ENCODE peak calls at places on chromosomes 12 and 14, in eight cellular contexts. C is A673, Q is hepatocyte, F is psoas muscle, U is cardiac muscle cell, W is lower lobe of right lung, S is esophagus muscularis mucosa, X is brain microvascular endothelial cell. K is an unnamed sample.

GRCh38 chr12:44403185-44403584 is 472.9 kb downstream of the NELL2 start:
- DNase-seq in F (no peak), S (no peak), C (no peak), X (no peak), W (no peak), Q (no peak), U (no peak), K (no peak)

GRCh38 chr14:55180434-55180833 is 11.0 kb downstream of the DLGAP5 start:
- DNase-seq in X (peak; percentile 24), Q (no peak), F (no peak), W (no peak), S (no peak), U (no peak), C (no peak), K (no peak)

GRCh38 chr14:32559048-32559447 is 229.9 kb downstream of the AKAP6 start:
- DNase-seq in W (no peak), C (no peak), S (no peak), Q (no peak), X (no peak), U (no peak), F (no peak), K (no peak)

GRCh38 chr12:132422057-132423043 is 67.6 kb upstream of the FBRSL1 start:
- DNase-seq in Q (no peak), F (no peak), X (no peak), S (no peak), W (no peak), C (peak; percentile 32), U (no peak), K (no peak)

GRCh38 chr12:121581681-121582439 is 1.0 kb upstream of the KDM2B start:
- DNase-seq in U (peak; percentile 46), S (no peak), X (no peak), F (peak; percentile 44), W (no peak), C (no peak), Q (no peak), K (peak; percentile 62)

GRCh38 chr12:25903603-25904245 is 54.8 kb upstream of the RASSF8 start:
- DNase-seq in F (no peak), Q (no peak), C (no peak), W (no peak), S (no peak), U (no peak), X (no peak), K (no peak)

GRCh38 chr12:56932146-56932545 is 2.1 kb downstream of the SDR9C7 start:
- DNase-seq in W (no peak), S (peak; percentile 31), U (no peak), Q (no peak), X (no peak), C (no peak), F (no peak), K (no peak)

GRCh38 chr14:20429801-20430669 is 5.9 kb downstream of the KLHL33 start:
- DNase-seq in F (no peak), Q (no peak), C (no peak), X (no peak), U (no peak), W (no peak), S (no peak), K (no peak)

GRCh38 chr12:80056845-80057244 is 42.5 kb upstream of the OTOGL start:
- DNase-seq in F (no peak), Q (no peak), S (no peak), U (no peak), C (no peak), X (no peak), W (no peak), K (peak; percentile 26)

GRCh38 chr12:87305481-87305880 is 723.7 kb downstream of the C12orf50 start:
- DNase-seq in Q (no peak), C (no peak), W (no peak), F (no peak), X (no peak), U (no peak), S (no peak), K (no peak)

GRCh38 chr14:87745507-87746118 is 247.4 kb downstream of the GALC start:
- DNase-seq in U (peak; percentile 54), X (peak; percentile 0), C (peak; percentile 54), W (no peak), F (no peak), S (no peak), Q (peak; percentile 58), K (no peak)

GRCh38 chr14:26602902-26603301 is 5.1 kb upstream of the NOVA1 start:
- DNase-seq in C (no peak), S (no peak), Q (no peak), U (no peak), W (no peak), F (no peak), X (no peak), K (no peak)

GRCh38 chr14:72714094-72714493 is 179.8 kb downstream of the DPF3 start:
- DNase-seq in Q (no peak), X (no peak), U (no peak), S (no peak), C (no peak), W (no peak), F (no peak), K (no peak)

GRCh38 chr14:103624860-103625259 is 4.2 kb upstream of the KLC1 start:
- DNase-seq in U (no peak), F (peak; percentile 82), Q (peak; percentile 53), C (no peak), X (peak; percentile 34), W (peak; percentile 81), S (peak; percentile 93), K (peak; percentile 92)

GRCh38 chr12:57224973-57225679 is 4.4 kb upstream of the SHMT2 start:
- DNase-seq in X (no peak), S (no peak), F (no peak), Q (peak; percentile 72), W (peak; percentile 80), C (no peak), U (peak; percentile 59), K (no peak)

GRCh38 chr12:124742111-124742510 is 121.6 kb downstream of the SCARB1 start:
- DNase-seq in F (no peak), S (no peak), W (no peak), C (no peak), U (no peak), X (no peak), Q (no peak), K (no peak)

GRCh38 chr14:63486729-63487128 is 56.4 kb downstream of the PPP2R5E start:
- DNase-seq in X (no peak), U (no peak), Q (no peak), C (no peak), W (no peak), S (no peak), F (no peak), K (no peak)

GRCh38 chr14:105346880-105347586 is 32.5 kb downstream of the PACS2 start:
- DNase-seq in W (no peak), Q (no peak), S (no peak), C (no peak), U (no peak), X (no peak), F (no peak), K (no peak)

GRCh38 chr12:34398706-34399630 is 376.7 kb downstream of the ALG10 start:
- DNase-seq in S (peak; percentile 91), C (no peak), Q (peak; percentile 2), U (no peak), F (peak; percentile 4), X (no peak), W (peak; percentile 27), K (peak; percentile 9)

GRCh38 chr12:10861366-10861765 is 12.1 kb upstream of the PRR4 start:
- DNase-seq in U (no peak), F (no peak), S (no peak), C (no peak), Q (no peak), X (peak; percentile 9), W (no peak), K (no peak)

GRCh38 chr12:10853746-10854145 is 4.5 kb upstream of the PRR4 start:
- DNase-seq in W (no peak), C (no peak), S (no peak), F (no peak), Q (no peak), U (no peak), X (no peak), K (no peak)

GRCh38 chr12:10851243-10851858 is 2.1 kb upstream of the PRR4 start:
- DNase-seq in Q (no peak), W (no peak), S (no peak), U (no peak), F (no peak), C (no peak), X (no peak), K (no peak)

GRCh38 chr12:10855807-10856206 is 6.5 kb upstream of the PRR4 start:
- DNase-seq in C (no peak), F (no peak), U (no peak), S (no peak), W (no peak), Q (no peak), X (no peak), K (no peak)
- H3K4me3 ChIP-seq in C (no peak overlapping the region), F (no peak overlapping the region), U (no peak overlapping the region), S (no peak overlapping the region), W (no peak overlapping the region), Q (no peak overlapping the region), X (no peak overlapping the region), K (no peak overlapping the region)

DNA sequence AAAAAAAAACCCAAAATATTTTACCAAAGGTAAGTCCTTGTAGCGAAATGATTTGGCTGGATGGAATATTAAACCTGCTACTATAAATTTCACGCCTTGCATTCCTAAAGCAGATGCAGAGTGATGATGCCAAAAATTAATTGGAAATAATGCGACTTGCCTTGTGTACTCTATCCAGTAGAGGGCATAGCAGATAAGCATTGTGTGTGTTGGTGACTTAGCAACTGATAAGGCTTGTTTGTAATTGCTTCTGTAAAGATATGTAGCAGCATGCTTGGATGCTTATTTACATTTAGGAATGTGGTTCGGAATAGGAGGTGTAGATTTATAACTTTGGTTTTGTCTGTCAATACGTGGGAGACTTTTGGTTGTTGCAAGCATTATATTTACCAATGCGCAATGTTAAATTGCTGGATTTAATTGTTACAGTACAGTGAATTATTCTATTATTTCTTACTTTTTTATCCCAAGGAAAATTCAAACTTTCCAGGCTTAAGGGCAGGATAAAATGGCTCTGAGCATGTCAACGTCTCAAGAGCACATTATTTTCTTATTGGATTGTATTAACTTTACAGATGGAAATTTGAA is 80.5 kb downstream of the TMEM260 start:
- DNase-seq in X (peak; percentile 39), W (no peak), Q (peak; percentile 51), S (no peak), U (peak; percentile 50), F (no peak), C (peak; percentile 90), K (no peak)
- H3K4me3 ChIP-seq in X (no peak overlapping the region), W (no peak overlapping the region), Q (no peak overlapping the region), S (no peak overlapping the region), U (no peak overlapping the region), F (no peak overlapping the region), C (peak overlapping the region; percentile 29), K (no peak overlapping the region)

DNA sequence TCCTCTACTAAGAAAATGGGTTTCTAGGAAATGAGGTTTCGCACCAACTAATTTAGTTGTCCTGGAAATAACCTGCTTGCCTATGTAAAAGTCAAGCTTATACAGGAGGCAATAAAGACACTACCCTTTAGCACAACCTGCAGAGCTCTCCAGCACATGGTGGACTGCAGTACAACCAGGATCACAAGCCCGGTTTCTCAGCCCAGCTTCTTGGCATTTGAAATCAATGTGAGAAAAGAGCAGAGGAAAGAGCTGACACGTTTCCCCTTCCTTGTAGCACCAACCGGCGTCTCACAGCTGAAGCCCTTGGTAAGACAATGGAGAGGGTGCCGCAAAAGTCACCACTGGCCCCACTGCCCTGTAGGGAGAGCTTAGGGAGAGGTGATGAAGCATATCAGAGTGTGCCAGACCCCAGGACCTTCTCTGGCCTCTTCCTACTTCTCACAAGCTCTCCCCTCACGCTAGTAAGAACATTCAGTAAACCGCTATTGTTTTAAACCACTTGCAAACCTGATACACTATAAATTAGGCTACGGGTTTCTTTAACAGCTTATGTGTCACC is 8.6 kb downstream of the SPTLC2 start:
- DNase-seq in C (no peak), U (no peak), Q (no peak), X (no peak), W (no peak), S (no peak), F (no peak), K (no peak)
- H3K4me3 ChIP-seq in C (no peak overlapping the region), U (no peak overlapping the region), Q (no peak overlapping the region), X (no peak overlapping the region), W (no peak overlapping the region), S (no peak overlapping the region), F (no peak overlapping the region), K (no peak overlapping the region)

GRCh38 chr14:92512807-92513203 is 776 bp upstream of the RIN3 start:
- DNase-seq in S (no peak), U (no peak), W (no peak), X (no peak), F (no peak), Q (no peak), C (no peak), K (no peak)
- H3K4me3 ChIP-seq in S (peak overlapping the region; percentile 66), U (no peak overlapping the region), W (peak overlapping the region; percentile 76), X (peak overlapping the region; percentile 74), F (peak overlapping the region; percentile 74), Q (peak overlapping the region; percentile 85), C (peak overlapping the region; percentile 52), K (peak overlapping the region; percentile 75)

K was measured in tibial artery.